ENCODE peak calls at places on chromosomes 12 and 14, in six cellular contexts. H is NCI-H510A treated with DMSO at 0.1 percent for 48 hours, Q is HT-29, I is OCI-M1, B is T follicular helper cell, X is NCI-H1417. J is an unnamed sample.

GRCh38 chr12:130335517-130336392 is 1.9 kb upstream of the PIWIL1 start:
- DNase-seq in H (peak; percentile 93), Q (peak; percentile 75), I (peak; percentile 72), B (no peak), X (peak; percentile 70), J (peak; percentile 64)

GRCh38 chr12:9926876-9927275 is 5.3 kb downstream of the CLEC2A start:
- DNase-seq in H (no peak), Q (no peak), I (no peak), B (no peak), X (no peak), J (no peak)

GRCh38 chr14:32694795-32695449 is 243.8 kb upstream of the NPAS3 start:
- DNase-seq in H (peak; percentile 72), Q (no peak), I (no peak), B (no peak), X (peak; percentile 39), J (no peak)

GRCh38 chr12:10959777-10960176 is 20.7 kb upstream of the TAS2R14 start:
- DNase-seq in H (no peak), Q (peak; percentile 21), I (peak; percentile 72), B (no peak), X (no peak), J (peak; percentile 24)

GRCh38 chr14:95054346-95055280 is 102.7 kb downstream of the DICER1 start:
- DNase-seq in H (no peak), Q (no peak), I (no peak), B (no peak), X (no peak), J (no peak)

GRCh38 chr12:107144990-107145389 is 51.6 kb upstream of the CRY1 start:
- DNase-seq in H (no peak), Q (no peak), I (no peak), B (no peak), X (no peak), J (no peak)

GRCh38 chr12:80622271-80622670 is 85.2 kb upstream of the MYF6 start:
- DNase-seq in H (no peak), Q (peak; percentile 9), I (peak; percentile 16), B (no peak), X (no peak), J (peak; percentile 25)

GRCh38 chr14:32621585-32621984 is 292.5 kb downstream of the AKAP6 start:
- DNase-seq in H (peak; percentile 3), Q (no peak), I (no peak), B (no peak), X (no peak), J (no peak)

GRCh38 chr12:6605425-6606330 is 1.5 kb downstream of the CHD4 start:
- DNase-seq in H (no peak), Q (peak; percentile 24), I (peak; percentile 25), B (peak; percentile 40), X (no peak), J (peak; percentile 61)

GRCh38 chr12:48865141-48865440 is 579 bp downstream of the RND1 start:
- DNase-seq in H (no peak), Q (no peak), I (no peak), B (peak; percentile 7), X (no peak), J (peak; percentile 54)

GRCh38 chr12:43294147-43294546 is 257.9 kb downstream of the ADAMTS20 start:
- DNase-seq in H (no peak), Q (no peak), I (no peak), B (no peak), X (no peak), J (no peak)

GRCh38 chr14:20415723-20416622 is 2.7 kb upstream of the TEP1 start:
- DNase-seq in H (peak; percentile 25), Q (peak; percentile 69), I (peak; percentile 87), B (no peak), X (peak; percentile 51), J (peak; percentile 89)

GRCh38 chr12:54294152-54294913 is 6.5 kb downstream of the NFE2 start:
- DNase-seq in H (peak; percentile 44), Q (peak; percentile 69), I (peak; percentile 94), B (peak; percentile 21), X (peak; percentile 45), J (peak; percentile 55)

GRCh38 chr12:57895337-57896138 is 45.8 kb upstream of the ATP23 start:
- DNase-seq in H (peak; percentile 30), Q (no peak), I (no peak), B (no peak), X (no peak), J (no peak)

GRCh38 chr12:132584472-132584871 is 25.9 kb downstream of the LRCOL1 start:
- DNase-seq in H (no peak), Q (no peak), I (no peak), B (no peak), X (no peak), J (no peak)

GRCh38 chr14:95040723-95041476 is 116.4 kb downstream of the DICER1 start:
- DNase-seq in H (no peak), Q (no peak), I (no peak), B (no peak), X (no peak), J (no peak)

GRCh38 chr14:61619494-61619893 is 75.8 kb upstream of the HIF1A start:
- DNase-seq in H (no peak), Q (no peak), I (no peak), B (no peak), X (no peak), J (no peak)

GRCh38 chr12:118033902-118034301 is 17.4 kb downstream of the RFC5 start:
- DNase-seq in H (no peak), Q (no peak), I (no peak), B (no peak), X (no peak), J (no peak)

GRCh38 chr12:7349418-7349817 is 45.5 kb downstream of the ACSM4 start:
- DNase-seq in H (no peak), Q (no peak), I (no peak), B (no peak), X (no peak), J (no peak)

GRCh38 chr12:120216742-120217595 is 16.1 kb upstream of the RPLP0 start:
- DNase-seq in H (no peak), Q (no peak), I (no peak), B (no peak), X (no peak), J (no peak)

GRCh38 chr12:7130791-7131501 is 775 bp downstream of the CLSTN3 start:
- DNase-seq in H (peak; percentile 45), Q (peak; percentile 22), I (peak; percentile 61), B (no peak), X (peak; percentile 26), J (peak; percentile 66)

GRCh38 chr12:114476159-114476558 is 70.2 kb upstream of the TBX5 start:
- DNase-seq in H (peak; percentile 65), Q (peak; percentile 47), I (peak; percentile 4), B (no peak), X (peak; percentile 65), J (no peak)

GRCh38 chr12:93109794-93110203 is 180.7 kb upstream of the EEA1 start:
- DNase-seq in H (no peak), Q (no peak), I (no peak), B (no peak), X (no peak), J (no peak)

GRCh38 chr14:90504643-90505042 is 107.8 kb downstream of the CALM1 start:
- DNase-seq in H (no peak), Q (no peak), I (no peak), B (no peak), X (no peak), J (no peak)

GRCh38 chr12:9043766-9044165 is 54.4 kb downstream of the KLRG1 start:
- DNase-seq in H (no peak), Q (no peak), I (no peak), B (no peak), X (no peak), J (no peak)

GRCh38 chr12:116674643-116675183 is 63.2 kb downstream of the SPRING1 start:
- DNase-seq in H (no peak), Q (no peak), I (no peak), B (no peak), X (no peak), J (no peak)

GRCh38 chr12:3697311-3697870 is 55.5 kb downstream of the CRACR2A start:
- DNase-seq in H (no peak), Q (no peak), I (no peak), B (no peak), X (peak; percentile 1), J (no peak)

GRCh38 chr12:49345048-49345839 is 1.4 kb upstream of the DNAJC22 start:
- DNase-seq in H (no peak), Q (no peak), I (no peak), B (no peak), X (peak; percentile 74), J (peak; percentile 61)

GRCh38 chr14:20630340-20631022 is 11.0 kb downstream of the OR6S1 start:
- DNase-seq in H (peak; percentile 16), Q (peak; percentile 77), I (peak; percentile 74), B (peak; percentile 35), X (no peak), J (peak; percentile 58)

GRCh38 chr12:3139760-3140159 is 62.6 kb downstream of the TSPAN9 start:
- DNase-seq in H (no peak), Q (no peak), I (no peak), B (no peak), X (no peak), J (no peak)

GRCh38 chr12:130281157-130281799 is 56.4 kb upstream of the PIWIL1 start:
- DNase-seq in H (no peak), Q (peak; percentile 45), I (no peak), B (no peak), X (no peak), J (no peak)

GRCh38 chr12:90546511-90546910 is 408.5 kb downstream of the CCER1 start:
- DNase-seq in H (no peak), Q (peak; percentile 1), I (no peak), B (no peak), X (no peak), J (no peak)

GRCh38 chr12:6852651-6853354 is 853 bp downstream of the USP5 start:
- DNase-seq in H (peak; percentile 14), Q (peak; percentile 50), I (peak; percentile 89), B (peak; percentile 50), X (no peak), J (peak; percentile 84)

GRCh38 chr14:61591862-61592261 is 103.5 kb upstream of the HIF1A start:
- DNase-seq in H (no peak), Q (no peak), I (no peak), B (no peak), X (no peak), J (no peak)

GRCh38 chr12:109115758-109116610 is at the start of gene ACACB:
- DNase-seq in H (no peak), Q (peak; percentile 40), I (no peak), B (no peak), X (no peak), J (no peak)

GRCh38 chr12:11134300-11134699 is at the start of gene TAS2R30:
- DNase-seq in H (no peak), Q (no peak), I (no peak), B (no peak), X (no peak), J (no peak)

GRCh38 chr14:103115845-103116572 is 7.3 kb upstream of the TNFAIP2 start:
- DNase-seq in H (no peak), Q (peak; percentile 22), I (no peak), B (no peak), X (no peak), J (no peak)

GRCh38 chr14:57319636-57320035 is 50.9 kb downstream of the AP5M1 start:
- DNase-seq in H (no peak), Q (no peak), I (no peak), B (no peak), X (no peak), J (no peak)

GRCh38 chr12:65640489-65640901 is 183.8 kb upstream of the HMGA2 start:
- DNase-seq in H (no peak), Q (no peak), I (no peak), B (no peak), X (no peak), J (no peak)

J was measured in NAMALWA.